ENCODE peak calls at places on chromosomes 2 and 18, in four cellular contexts. H is GM23248, W is psoas muscle, R is colonic mucosa. I is an unnamed sample.

GRCh38 chr2:124286089-124286783 is 261.1 kb downstream of the CNTNAP5 start:
- DNase-seq in H (no peak), W (no peak), R (no peak), I (no peak)

GRCh38 chr18:56650056-56650455 is 1.1 kb upstream of the WDR7 start:
- DNase-seq in H (no peak), W (no peak), R (no peak), I (no peak)

GRCh38 chr2:481388-481787 is 193.5 kb upstream of the ALKAL2 start:
- DNase-seq in H (no peak), W (no peak), R (no peak), I (no peak)

GRCh38 chr2:149076863-149077412 is 38.4 kb downstream of the LYPD6B start:
- DNase-seq in H (no peak), W (no peak), R (no peak), I (no peak)

GRCh38 chr2:240947176-240947575 is 41.0 kb downstream of the CROCC2 start:
- DNase-seq in H (no peak), W (no peak), R (no peak), I (peak; percentile 42)

GRCh38 chr2:236733156-236733555 is 163.5 kb downstream of the ACKR3 start:
- DNase-seq in H (no peak), W (no peak), R (no peak), I (no peak)

GRCh38 chr2:107002735-107003134 is 116.8 kb upstream of the ST6GAL2 start:
- DNase-seq in H (no peak), W (no peak), R (no peak), I (no peak)

GRCh38 chr18:68447286-68447685 is 267.6 kb downstream of the TMX3 start:
- DNase-seq in H (peak; percentile 87), W (no peak), R (no peak), I (no peak)

GRCh38 chr18:62339106-62339988 is 14.2 kb downstream of the TNFRSF11A start:
- DNase-seq in H (peak; percentile 85), W (no peak), R (peak; percentile 56), I (no peak)

GRCh38 chr2:231355802-231356473 is 39.6 kb upstream of the B3GNT7 start:
- DNase-seq in H (no peak), W (no peak), R (no peak), I (no peak)

GRCh38 chr18:68181956-68182355 is 533.0 kb downstream of the TMX3 start:
- DNase-seq in H (no peak), W (no peak), R (no peak), I (no peak)

GRCh38 chr2:54676656-54677055 is 46.8 kb upstream of the EML6 start:
- DNase-seq in H (peak; percentile 83), W (no peak), R (no peak), I (no peak)

GRCh38 chr2:19538411-19538963 is 180.1 kb upstream of the OSR1 start:
- DNase-seq in H (peak; percentile 92), W (no peak), R (peak; percentile 69), I (no peak)

GRCh38 chr2:146214394-146214929 is 1630.4 kb upstream of the ACVR2A start:
- DNase-seq in H (no peak), W (no peak), R (peak; percentile 20), I (no peak)

GRCh38 chr2:217331577-217332139 is 471.8 kb upstream of the TNP1 start:
- DNase-seq in H (peak; percentile 61), W (no peak), R (no peak), I (no peak)

GRCh38 chr18:69998523-69998987 is 50.9 kb upstream of the CD226 start:
- DNase-seq in H (no peak), W (no peak), R (no peak), I (no peak)

GRCh38 chr2:197674060-197674459 is 1.3 kb downstream of the RFTN2 start:
- DNase-seq in H (peak; percentile 27), W (no peak), R (no peak), I (no peak)

GRCh38 chr2:197674546-197674945 is 841 bp downstream of the RFTN2 start:
- DNase-seq in H (peak; percentile 55), W (no peak), R (no peak), I (no peak)

GRCh38 chr2:197673606-197674005 is 1.8 kb downstream of the RFTN2 start:
- DNase-seq in H (peak; percentile 18), W (no peak), R (no peak), I (no peak)

GRCh38 chr2:197672494-197672893 is 2.9 kb downstream of the RFTN2 start:
- DNase-seq in H (no peak), W (no peak), R (no peak), I (no peak)

DNA sequence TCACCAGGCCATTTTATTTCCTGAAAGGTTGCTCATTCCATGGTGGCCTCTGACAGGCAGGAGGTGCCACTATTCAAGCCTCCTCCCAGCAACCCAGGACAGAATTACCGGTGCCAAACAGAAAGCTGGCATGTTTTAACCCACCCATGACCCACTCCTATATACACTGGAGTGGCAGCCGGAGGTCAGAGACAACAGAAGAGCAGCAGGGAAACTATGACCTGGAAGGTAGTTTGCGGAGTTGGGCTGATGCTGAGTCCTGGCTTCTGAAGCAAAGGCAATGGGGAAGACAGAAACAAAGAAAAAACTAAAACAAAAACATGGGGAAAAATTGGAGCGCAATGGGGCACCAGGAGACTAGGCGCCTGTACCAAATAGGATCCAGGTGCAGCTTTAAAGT is 2.2 kb downstream of the RFTN2 start:
- DNase-seq in H (peak; percentile 10), W (no peak), R (no peak), I (no peak)
- H3K27ac ChIP-seq in H (peak overlapping the region; percentile 8), W (no peak overlapping the region), R (no peak overlapping the region), I (no peak overlapping the region)

GRCh38 chr2:126531029-126531428 is 124.9 kb upstream of the GYPC start:
- DNase-seq in H (no peak), W (no peak), R (no peak), I (no peak)
- H3K36me3 ChIP-seq in H (no peaks in the 10 kb centered on the region), W (no peaks in the 10 kb centered on the region), R (no peaks in the 10 kb centered on the region), I (no peaks in the 10 kb centered on the region)

GRCh38 chr2:233854241-233854981 is at the start of gene HJURP:
- DNase-seq in H (peak; percentile 98), W (peak; percentile 90), R (peak; percentile 96), I (peak; percentile 95)

GRCh38 chr2:233853883-233854240 is 473 bp downstream of the HJURP start:
- DNase-seq in H (no peak), W (no peak), R (no peak), I (no peak)

GRCh38 chr2:233853353-233853752 is 982 bp downstream of the HJURP start:
- DNase-seq in H (peak; percentile 24), W (no peak), R (peak; percentile 35), I (no peak)

GRCh38 chr2:233856184-233856583 is 1.8 kb upstream of the HJURP start:
- DNase-seq in H (no peak), W (no peak), R (no peak), I (no peak)

DNA sequence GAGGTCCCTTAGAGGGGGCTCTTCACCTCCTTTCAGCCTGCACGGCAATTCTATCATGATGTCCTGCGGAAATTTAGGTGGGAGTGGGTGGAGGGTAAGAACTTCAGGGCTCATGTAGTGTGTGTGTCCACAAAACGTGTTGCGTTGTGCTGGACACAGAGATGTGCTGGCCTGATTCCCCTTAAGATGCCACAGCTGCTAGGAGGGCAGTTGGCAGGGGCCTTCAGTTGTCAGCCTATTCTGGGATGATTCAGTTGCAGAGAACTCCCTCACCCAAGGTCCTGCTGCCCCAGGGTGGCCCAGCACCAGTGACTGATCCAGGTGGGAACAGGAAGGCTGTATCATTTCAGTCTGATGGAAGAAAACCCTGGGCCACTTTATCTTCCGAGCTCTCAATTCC is 1.0 kb upstream of the HJURP start:
- DNase-seq in H (no peak), W (no peak), R (no peak), I (no peak)
- H3K4me3 ChIP-seq in H (peak overlapping the region; percentile 95), W (peak overlapping the region; percentile 82), R (no peak overlapping the region), I (no peak overlapping the region)

GRCh38 chr2:69491864-69492263 is 54.6 kb upstream of the NFU1 start:
- DNase-seq in H (no peak), W (no peak), R (no peak), I (no peak)
- H3K27ac ChIP-seq in H (no peak overlapping the region), W (no peak overlapping the region), R (peak overlapping the region; percentile 71), I (no peak overlapping the region)

GRCh38 chr18:12369211-12369610 is 7.8 kb downstream of the AFG3L2 start:
- DNase-seq in H (no peak), W (no peak), R (no peak), I (no peak)
- H3K36me3 ChIP-seq in H (peaks cover 13% of the 10 kb centered on the region), W (peaks cover 1% of the 10 kb centered on the region), R (no peaks in the 10 kb centered on the region), I (peaks cover 43% of the 10 kb centered on the region)

DNA sequence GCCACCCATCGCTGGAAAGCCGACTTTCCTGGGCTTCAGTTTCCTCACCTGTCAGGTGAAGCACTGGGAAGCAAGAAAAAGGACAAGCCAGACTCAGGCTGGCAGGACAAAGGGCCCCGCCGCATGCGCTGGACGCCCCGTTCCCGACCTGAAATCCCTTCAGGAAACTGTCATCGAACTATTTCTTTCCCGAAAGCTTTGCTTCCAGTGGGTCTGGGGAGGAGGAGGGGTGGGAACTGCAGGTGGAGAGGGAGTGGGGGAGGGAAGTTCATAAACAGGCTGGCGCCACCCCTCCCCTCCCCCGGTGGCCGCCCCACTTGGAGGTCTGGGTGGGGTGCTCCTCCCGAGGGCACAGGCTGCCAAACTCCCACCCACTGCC is 102.2 kb downstream of the FOXI3 start:
- DNase-seq in H (no peak), W (no peak), R (no peak), I (no peak)
- H3K4me3 ChIP-seq in H (no peak overlapping the region), W (no peak overlapping the region), R (peak overlapping the region; percentile 14), I (peak overlapping the region; percentile 21)